ENCODE peak calls at places on chromosomes 12 and 14, in five cellular contexts. B is GM23338, U is Peyer's patch, Z is dorsolateral prefrontal cortex, E is psoas muscle. M is an unnamed sample.

GRCh38 chr12:2834581-2835491 is at the start of gene NRIP2:
- DNase-seq in B (peak), U (no peak), Z (peak), E (peak), M (no peak)

GRCh38 chr12:132271755-132272092 is 57.7 kb downstream of the GALNT9 start:
- DNase-seq in B (no peak), U (no peak), Z (no peak), E (no peak), M (no peak)

GRCh38 chr12:87491598-87491997 is 537.6 kb downstream of the C12orf50 start:
- DNase-seq in B (no peak), U (no peak), Z (no peak), E (no peak), M (no peak)

GRCh38 chr12:3492868-3493224 is 1.8 kb downstream of the PRMT8 start:
- DNase-seq in B (no peak), U (no peak), Z (no peak), E (no peak), M (no peak)

GRCh38 chr14:80959448-80960006 is 4.1 kb downstream of the TSHR start:
- DNase-seq in B (no peak), U (peak), Z (no peak), E (no peak), M (no peak)

GRCh38 chr14:94018308-94018707 is 7.8 kb upstream of the OTUB2 start:
- DNase-seq in B (no peak), U (no peak), Z (no peak), E (no peak), M (no peak)

GRCh38 chr12:96420255-96420930 is 20.2 kb upstream of the CDK17 start:
- DNase-seq in B (no peak), U (no peak), Z (no peak), E (no peak), M (no peak)

GRCh38 chr12:53798575-53798974 is 46.8 kb upstream of the CISTR start:
- DNase-seq in B (no peak), U (no peak), Z (peak), E (no peak), M (no peak)

GRCh38 chr14:63499701-63500250 is 43.4 kb downstream of the PPP2R5E start:
- DNase-seq in B (no peak), U (no peak), Z (no peak), E (no peak), M (peak)

GRCh38 chr14:67964391-67964812 is 144.8 kb downstream of the RAD51B start:
- DNase-seq in B (no peak), U (no peak), Z (no peak), E (no peak), M (no peak)

GRCh38 chr14:95320076-95320895 is 578 bp upstream of the CLMN start:
- DNase-seq in B (peak), U (no peak), Z (no peak), E (peak), M (no peak)

GRCh38 chr14:91985008-91985407 is 37.5 kb upstream of the FBLN5 start:
- DNase-seq in B (no peak), U (no peak), Z (no peak), E (no peak), M (no peak)

DNA sequence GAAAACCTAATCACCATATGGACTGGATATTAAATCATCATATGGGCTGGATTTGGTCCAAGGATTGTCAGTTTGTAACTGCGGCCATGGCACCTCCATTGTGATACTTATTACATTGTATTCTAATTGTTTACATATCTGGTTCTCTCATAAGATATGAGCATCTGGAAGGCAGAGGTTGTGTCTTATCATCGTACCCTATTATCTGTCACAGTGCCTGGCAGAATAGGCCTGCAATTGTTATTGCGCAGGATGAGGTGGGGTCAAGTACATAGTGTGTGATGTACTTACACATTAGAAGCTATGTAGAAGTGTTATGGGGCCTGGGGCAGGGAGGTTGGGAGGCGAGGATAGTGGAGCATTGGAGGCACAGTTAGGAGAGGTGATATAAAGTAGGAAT is 4.7 kb downstream of the IFT43 start:
- DNase-seq in B (no peak), U (no peak), Z (no peak), E (no peak), M (no peak)
- H3K27ac ChIP-seq in B (no peak), U (no peak), Z (no peak), E (no peak), M (peak)

GRCh38 chr14:85281921-85282320 is 248.0 kb upstream of the FLRT2 start:
- DNase-seq in B (no peak), U (no peak), Z (no peak), E (no peak), M (no peak)
- H3K4me3 ChIP-seq in B (no peak), U (no peak), Z (no peak), E (no peak), M (no peak)

GRCh38 chr12:108729612-108730336 is 1.5 kb downstream of the CORO1C start:
- DNase-seq in B (no peak), U (no peak), Z (no peak), E (no peak), M (no peak)
- H3K27ac ChIP-seq in B (peak), U (peak), Z (peak), E (peak), M (peak)

DNA sequence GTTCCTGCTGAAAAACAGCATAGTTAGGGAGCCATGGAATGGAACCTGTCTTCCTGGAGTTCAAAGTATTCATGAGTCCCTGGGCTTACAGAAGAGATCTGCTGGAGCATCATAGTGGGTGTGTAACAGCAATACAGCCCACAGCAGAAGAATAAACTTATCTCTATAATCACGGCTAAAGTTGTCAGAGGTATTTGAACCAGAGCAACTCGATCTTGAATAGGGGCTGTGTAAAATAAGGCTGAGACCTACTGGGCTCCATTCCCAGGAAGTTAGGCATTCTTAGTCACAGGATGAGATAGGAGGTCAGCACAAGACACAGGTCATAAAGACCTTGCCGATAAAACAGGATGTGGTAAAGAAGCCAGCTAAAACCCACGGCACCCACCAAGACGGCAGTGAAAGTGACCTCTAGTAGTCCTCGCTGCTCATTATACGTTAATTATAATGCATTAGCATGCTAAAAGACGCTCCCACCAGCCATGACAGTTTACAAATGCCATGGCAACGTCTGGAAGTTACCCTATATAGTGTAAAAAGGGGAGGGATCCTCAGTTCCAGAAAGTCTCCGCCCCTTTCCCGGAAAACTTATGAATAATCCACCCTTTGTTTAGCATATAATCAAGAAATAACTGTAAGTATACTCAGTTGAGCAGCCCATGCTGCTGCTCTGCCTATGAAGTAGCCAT is 223.4 kb downstream of the PCNX1 start:
- DNase-seq in B (peak), U (no peak), Z (no peak), E (no peak), M (no peak)
- H3K4me3 ChIP-seq in B (no peak), U (no peak), Z (no peak), E (no peak), M (no peak)

M was measured in tibial artery.